ENCODE peak calls at places on chromosomes 13 and 19, in six cellular contexts. M, D, V, R, E and W are unnamed samples.

GRCh38 chr13:24306632-24307031 is 2.7 kb upstream of the C1QTNF9 start:
- DNase-seq in D (no peak), E (peak; percentile 67), R (no peak), M (no peak), V (no peak), W (no peak)

GRCh38 chr13:48532146-48532472 is 771 bp downstream of the RCBTB2 start:
- DNase-seq in V (no peak), D (no peak), E (peak; percentile 35), M (no peak), R (no peak), W (no peak)

GRCh38 chr19:22532388-22533310 is 101.5 kb upstream of the ZNF492 start:
- DNase-seq in E (no peak), D (no peak), M (peak; percentile 94), V (peak; percentile 98), R (peak; percentile 64), W (peak; percentile 31)

GRCh38 chr19:50793558-50794065 is 3.4 kb downstream of the ACP4 start:
- DNase-seq in M (no peak), E (peak; percentile 27), V (no peak), R (no peak), D (no peak), W (no peak)

GRCh38 chr13:46639033-46639981 is 86.3 kb downstream of the LRCH1 start:
- DNase-seq in R (no peak), D (no peak), M (no peak), V (no peak), E (no peak), W (no peak)

GRCh38 chr19:8310342-8311055 is 2.3 kb upstream of the CD320 start:
- DNase-seq in M (no peak), D (no peak), E (no peak), V (peak; percentile 8), R (no peak), W (peak; percentile 6)

GRCh38 chr13:73428706-73429105 is 369.9 kb downstream of the KLF5 start:
- DNase-seq in M (no peak), V (no peak), D (no peak), R (no peak), E (peak; percentile 34), W (no peak)

GRCh38 chr19:10870955-10871603 is at the start of gene CARM1:
- DNase-seq in M (peak; percentile 99), D (no peak), E (peak; percentile 99), R (peak; percentile 99), V (peak; percentile 99), W (peak; percentile 100)

GRCh38 chr19:17075860-17076538 is 422 bp downstream of the MYO9B start:
- DNase-seq in V (no peak), E (peak; percentile 18), D (no peak), R (peak; percentile 36), M (peak; percentile 56), W (peak; percentile 70)

GRCh38 chr13:99859178-99860177 is 112.1 kb downstream of the ZIC5 start:
- DNase-seq in D (no peak), R (no peak), M (no peak), E (no peak), V (no peak), W (no peak)

GRCh38 chr13:59318320-59318930 is 845.3 kb downstream of the DIAPH3 start:
- DNase-seq in M (no peak), V (peak; percentile 84), R (peak; percentile 72), E (peak; percentile 65), D (peak; percentile 18), W (peak; percentile 64)

GRCh38 chr19:47376589-47377144 is 27.6 kb downstream of the DHX34 start:
- DNase-seq in E (no peak), R (no peak), V (no peak), D (no peak), M (no peak), W (no peak)

GRCh38 chr13:76455960-76456359 is 430.2 kb downstream of the KCTD12 start:
- DNase-seq in V (no peak), R (no peak), E (peak; percentile 48), M (no peak), D (no peak), W (no peak)

GRCh38 chr19:3006075-3006767 is 22.9 kb downstream of the TLE2 start:
- DNase-seq in D (no peak), M (no peak), V (no peak), E (peak; percentile 3), R (no peak), W (no peak)

GRCh38 chr19:5667751-5668271 is 12.5 kb downstream of the MICOS13 start:
- DNase-seq in M (no peak), D (no peak), R (no peak), V (no peak), E (no peak), W (no peak)

GRCh38 chr19:51501594-51502263 is at the start of gene SIGLEC12:
- DNase-seq in R (peak; percentile 33), M (no peak), D (no peak), E (no peak), V (no peak), W (peak; percentile 21)

GRCh38 chr13:76798037-76798436 is 88.2 kb downstream of the KCTD12 start:
- DNase-seq in E (no peak), R (no peak), V (no peak), M (no peak), D (no peak), W (no peak)

GRCh38 chr13:48653074-48654054 is at the start of gene CYSLTR2:
- DNase-seq in R (no peak), M (no peak), D (no peak), V (no peak), E (no peak), W (no peak)

GRCh38 chr19:48398329-48399235 is 5.1 kb downstream of the GRIN2D start:
- DNase-seq in V (peak; percentile 65), D (no peak), R (peak; percentile 80), M (peak; percentile 51), E (peak; percentile 68), W (peak; percentile 85)

GRCh38 chr19:6065685-6066365 is 44.5 kb downstream of the RFX2 start:
- DNase-seq in E (peak; percentile 76), V (peak; percentile 52), R (peak; percentile 43), D (no peak), M (peak; percentile 83), W (no peak)

GRCh38 chr13:27770809-27771208 is 21.5 kb upstream of the GSX1 start:
- DNase-seq in D (peak; percentile 18), V (peak; percentile 33), M (no peak), R (no peak), E (peak; percentile 56), W (no peak)
- TF ChIP-seq CTCF in D (peak; percentile 71), V (peak; percentile 14), M (no peak), R (peak; percentile 36), E (peak; percentile 72), W (no peak)

DNA sequence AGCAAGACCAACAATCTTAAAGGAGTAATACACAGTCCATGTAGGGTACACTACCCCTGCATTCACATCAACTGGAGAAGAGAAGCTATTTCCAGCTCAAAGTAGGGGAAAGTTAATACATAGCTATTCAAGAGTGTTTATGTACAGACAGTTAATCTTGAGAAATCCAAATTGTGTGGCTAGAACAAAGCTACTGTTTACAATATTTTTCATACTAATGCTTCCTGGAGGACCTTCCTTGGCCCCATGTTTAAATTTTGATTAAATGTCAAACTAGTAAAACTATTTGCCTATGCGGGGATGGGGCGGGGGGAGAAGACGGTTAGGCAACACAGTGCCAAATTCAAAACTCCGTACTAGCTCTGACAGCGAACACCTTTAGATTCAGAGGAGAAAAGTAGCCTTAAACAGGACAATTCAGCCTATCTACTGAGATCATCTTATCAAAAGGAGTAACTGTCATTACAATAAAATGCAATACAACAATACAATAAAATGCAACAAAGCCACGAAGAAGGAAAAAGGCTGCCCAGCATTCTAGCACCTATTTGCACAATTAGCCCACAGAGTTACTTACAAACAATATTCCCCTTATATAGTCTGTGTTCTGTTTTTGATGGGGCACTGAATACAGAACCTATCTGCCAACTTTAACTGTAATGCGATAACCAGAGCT is 29.1 kb downstream of the BRD4 start:
- DNase-seq in V (no peak), M (no peak), R (no peak), D (no peak), E (peak; percentile 45), W (no peak)
- H3K4me1 ChIP-seq in V (peaks cover 15% of the 10 kb centered on the region), M (peaks cover 15% of the 10 kb centered on the region), R (peaks cover 97% of the 10 kb centered on the region), D (peaks cover 51% of the 10 kb centered on the region), E (peaks cover 56% of the 10 kb centered on the region), W (peaks cover 88% of the 10 kb centered on the region)

GRCh38 chr19:4088975-4089374 is 22.3 kb upstream of the ZBTB7A start:
- DNase-seq in R (no peak), E (no peak), D (no peak), M (no peak), V (no peak), W (no peak)

GRCh38 chr19:4090351-4091220 is 23.9 kb upstream of the ZBTB7A start:
- DNase-seq in E (no peak), D (no peak), V (no peak), M (no peak), R (no peak), W (peak; percentile 50)

GRCh38 chr19:4089946-4090345 is 23.2 kb upstream of the ZBTB7A start:
- DNase-seq in M (no peak), V (no peak), D (no peak), R (no peak), E (no peak), W (peak; percentile 46)

GRCh38 chr19:4088065-4088679 is 21.5 kb upstream of the ZBTB7A start:
- DNase-seq in M (no peak), D (no peak), V (no peak), E (no peak), R (no peak), W (no peak)

DNA sequence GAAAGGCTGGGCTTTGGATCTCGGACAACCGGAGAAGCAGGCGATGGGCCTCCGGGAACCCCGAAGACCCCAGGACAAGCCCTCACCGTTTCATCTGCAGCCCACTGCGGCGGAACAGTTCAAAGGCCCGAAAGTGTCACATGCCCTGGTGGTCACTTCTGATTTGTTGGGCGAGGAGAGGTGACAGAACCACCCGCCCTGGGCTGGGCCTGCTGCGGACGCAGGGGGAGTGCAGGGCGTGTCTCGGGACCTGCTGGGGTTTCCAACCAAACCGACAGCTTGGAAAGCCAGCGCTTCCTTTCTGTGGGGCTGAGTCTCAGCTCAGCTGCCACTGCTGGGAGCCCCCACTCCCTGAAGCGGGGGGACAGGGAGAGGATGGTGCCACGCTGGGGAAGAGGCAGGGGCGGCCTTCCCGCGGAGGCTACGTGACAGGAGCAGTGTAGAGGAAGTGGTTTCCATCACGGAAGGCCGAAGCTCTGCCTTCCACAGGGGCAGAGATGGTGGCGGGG is 22.8 kb upstream of the ZBTB7A start:
- DNase-seq in V (no peak), M (no peak), E (no peak), D (no peak), R (no peak), W (no peak)
- H3K36me3 ChIP-seq in V (peaks cover 9% of the 10 kb centered on the region), M (no peaks in the 10 kb centered on the region), E (no peaks in the 10 kb centered on the region), D (no peaks in the 10 kb centered on the region), R (peaks cover 52% of the 10 kb centered on the region), W (peaks cover 9% of the 10 kb centered on the region)

GRCh38 chr19:55777528-55777927 is 8.6 kb downstream of the RFPL4AL1 start:
- DNase-seq in M (no peak), E (peak; percentile 30), R (no peak), D (peak; percentile 2), V (no peak), W (no peak)
- TF ChIP-seq CTCF in M (no peak), E (peak; percentile 66), R (no peak), D (peak; percentile 76), V (peak; percentile 8), W (no peak)

GRCh38 chr13:21010621-21011020 is 50.8 kb downstream of the LATS2 start:
- DNase-seq in M (no peak), E (peak; percentile 20), D (no peak), R (no peak), V (no peak), W (no peak)
- H3K4me1 ChIP-seq in M (peaks cover 16% of the 10 kb centered on the region), E (peaks cover 25% of the 10 kb centered on the region), D (peaks cover 23% of the 10 kb centered on the region), R (peaks cover 93% of the 10 kb centered on the region), V (peaks cover 21% of the 10 kb centered on the region), W (peaks cover 84% of the 10 kb centered on the region)